ENCODE peak calls at places on chromosomes 2 and 18, in ten cellular contexts. D is upper lobe of right lung; M is amniotic epithelial cell; A is caudate nucleus; P is GM23338; N is stimulated activated CD8-positive, alpha-beta memory T cell treated with anti-CD3 and anti-CD28 coated beads, Interleukin-7, amount 100 ng/mL, for 1 hour; X is posterior cingulate gyrus; L is NCI-H1105; F is brain microvascular endothelial cell; K is nephron progenitor cell. G is an unnamed sample.

GRCh38 chr2:9803023-9803805 is 40.1 kb upstream of the TAF1B start:
- DNase-seq in D (no peak), M (peak), A (no peak), P (no peak), N (no peak), X (no peak), L (no peak), F (no peak), K (no peak), G (no peak)

GRCh38 chr2:32688511-32688910 is 60.7 kb downstream of the TTC27 start:
- DNase-seq in D (no peak), M (peak), A (no peak), P (no peak), N (no peak), X (no peak), L (no peak), F (no peak), K (no peak), G (no peak)

GRCh38 chr18:35076556-35076955 is 35.3 kb downstream of the MAPRE2 start:
- DNase-seq in D (no peak), M (peak), A (no peak), P (no peak), N (no peak), X (no peak), L (no peak), F (peak), K (no peak), G (no peak)

GRCh38 chr2:171726841-171727460 is 39.7 kb downstream of the DYNC1I2 start:
- DNase-seq in D (no peak), M (no peak), A (no peak), P (no peak), N (no peak), X (no peak), L (no peak), F (no peak), K (no peak), G (no peak)

GRCh38 chr18:22604390-22604985 is 186.8 kb upstream of the CTAGE1 start:
- DNase-seq in D (peak), M (peak), A (no peak), P (no peak), N (no peak), X (no peak), L (no peak), F (peak), K (no peak), G (no peak)

GRCh38 chr18:13374468-13375301 is 156.1 kb downstream of the LDLRAD4 start:
- DNase-seq in D (no peak), M (peak), A (no peak), P (peak), N (no peak), X (peak), L (no peak), F (peak), K (no peak), G (no peak)

GRCh38 chr2:5766621-5767020 is 74.4 kb downstream of the SOX11 start:
- DNase-seq in D (no peak), M (no peak), A (no peak), P (no peak), N (no peak), X (no peak), L (no peak), F (peak), K (no peak), G (no peak)

GRCh38 chr2:209473930-209474419 is 50.1 kb downstream of the MAP2 start:
- DNase-seq in D (no peak), M (peak), A (no peak), P (no peak), N (no peak), X (no peak), L (no peak), F (peak), K (no peak), G (no peak)

GRCh38 chr2:121071058-121071504 is 213.9 kb downstream of the TFCP2L1 start:
- DNase-seq in D (peak), M (peak), A (no peak), P (peak), N (no peak), X (peak), L (peak), F (peak), K (peak), G (peak)

GRCh38 chr2:60530660-60531276 is 22.7 kb downstream of the BCL11A start:
- DNase-seq in D (peak), M (peak), A (no peak), P (peak), N (no peak), X (no peak), L (peak), F (no peak), K (peak), G (no peak)

GRCh38 chr2:239956818-239957261 is 68.3 kb downstream of the NDUFA10 start:
- DNase-seq in D (no peak), M (no peak), A (no peak), P (no peak), N (no peak), X (no peak), L (no peak), F (no peak), K (no peak), G (no peak)

GRCh38 chr2:188441288-188441947 is 149.7 kb downstream of the GULP1 start:
- DNase-seq in D (no peak), M (no peak), A (no peak), P (no peak), N (no peak), X (no peak), L (no peak), F (no peak), K (no peak), G (no peak)

G was measured in C1 segment of cervical spinal cord.